ENCODE peak calls at places on chromosomes 7 and 10, in four cellular contexts. C, T, H and E are unnamed samples.

GRCh38 chr7:50304158-50304910 is at the start of gene IKZF1:
- DNase-seq in H (no peak), C (peak), T (peak), E (no peak)

GRCh38 chr10:50623299-50624153 is at the start of gene SGMS1:
- DNase-seq in C (peak), H (peak), T (peak), E (peak)

GRCh38 chr10:122154034-122154732 is 116.9 kb upstream of the BTBD16 start:
- DNase-seq in H (no peak), C (no peak), T (no peak), E (no peak)

GRCh38 chr7:79893991-79894390 is 240.6 kb upstream of the GNAI1 start:
- DNase-seq in H (no peak), C (no peak), T (no peak), E (no peak)

GRCh38 chr7:159094030-159094740 is 50.5 kb downstream of the VIPR2 start:
- DNase-seq in C (no peak), T (no peak), H (no peak), E (no peak)

GRCh38 chr7:107609861-107610260 is 29.8 kb downstream of the BCAP29 start:
- DNase-seq in H (no peak), C (no peak), T (peak), E (no peak)

GRCh38 chr10:36711371-36711770 is 414.0 kb upstream of the ANKRD30A start:
- DNase-seq in T (no peak), H (no peak), C (no peak), E (no peak)

GRCh38 chr10:8060010-8060703 is 5.7 kb downstream of the GATA3 start:
- DNase-seq in C (no peak), H (no peak), T (no peak), E (no peak)

GRCh38 chr10:78914502-78915330 is 154.1 kb upstream of the ZMIZ1 start:
- DNase-seq in T (no peak), H (no peak), C (no peak), E (no peak)

GRCh38 chr7:122482212-122482611 is 177.7 kb upstream of the FEZF1 start:
- DNase-seq in H (no peak), T (no peak), C (no peak), E (no peak)

GRCh38 chr7:36207451-36208291 is 54.6 kb downstream of the EEPD1 start:
- DNase-seq in H (no peak), C (no peak), T (peak), E (peak)

DNA sequence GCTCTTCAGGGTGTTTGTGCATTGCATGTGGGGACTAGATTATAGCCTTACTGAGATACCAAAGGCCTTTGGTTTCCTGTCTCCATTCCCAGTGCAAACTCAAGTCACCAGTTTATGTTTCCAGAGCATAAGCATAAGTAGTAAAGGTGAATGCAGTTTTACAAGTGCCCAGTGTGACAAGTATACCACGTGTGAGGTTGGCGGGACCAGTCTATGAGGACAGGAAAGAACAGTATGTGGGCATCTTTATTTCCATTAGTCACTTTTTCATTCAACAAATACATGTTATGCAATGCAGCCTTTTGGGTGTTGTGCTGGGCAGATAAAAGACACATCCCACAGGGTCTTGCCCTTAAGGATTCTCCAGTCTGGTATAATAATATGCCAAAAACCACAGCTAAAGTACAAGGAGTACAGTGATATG is 146.5 kb downstream of the ARID5B start:
- DNase-seq in H (no peak), C (no peak), T (no peak), E (peak)
- TF ChIP-seq ELF1 in H (no peak), C (no peak), T (no peak), E (no peak)

GRCh38 chr10:31961675-31962074 is 33.0 kb upstream of the ARHGAP12 start:
- DNase-seq in C (no peak), T (no peak), H (no peak), E (no peak)

GRCh38 chr10:31962826-31963597 is 34.4 kb upstream of the ARHGAP12 start:
- DNase-seq in C (no peak), H (no peak), T (no peak), E (no peak)

GRCh38 chr10:31963598-31963980 is 35.0 kb upstream of the ARHGAP12 start:
- DNase-seq in T (no peak), H (no peak), C (no peak), E (no peak)

GRCh38 chr10:31959461-31960173 is 31.0 kb upstream of the ARHGAP12 start:
- DNase-seq in T (no peak), C (no peak), H (no peak), E (peak)

GRCh38 chr10:31961264-31961663 is 32.6 kb upstream of the ARHGAP12 start:
- DNase-seq in C (no peak), H (no peak), T (no peak), E (no peak)
- TF ChIP-seq RAD21 in C (no peak), H (no peak), T (no peak), E (no peak)

DNA sequence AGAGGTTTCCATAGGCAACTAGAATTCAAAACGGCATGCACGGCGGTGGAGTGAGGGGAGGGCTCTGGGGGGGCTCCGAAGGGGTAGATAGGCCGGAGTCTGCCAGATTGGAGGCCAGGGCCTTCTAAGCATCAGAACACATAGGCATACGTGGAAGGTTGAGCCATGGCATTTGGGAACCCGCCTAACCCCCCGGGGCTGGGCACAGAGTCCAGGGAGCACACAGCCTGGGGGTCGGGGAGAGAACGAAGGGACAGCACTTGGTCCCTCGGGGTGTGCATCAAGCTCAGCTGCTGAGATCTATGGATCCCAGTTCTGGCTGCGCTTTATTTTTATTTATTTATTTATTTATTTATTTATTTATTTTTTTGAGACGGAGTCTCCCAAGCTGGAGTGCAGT is 89.4 kb upstream of the TNS3 start:
- DNase-seq in T (no peak), C (no peak), H (no peak), E (no peak)
- H3K4me3 ChIP-seq in T (no peak), C (no peak), H (no peak), E (no peak)

DNA sequence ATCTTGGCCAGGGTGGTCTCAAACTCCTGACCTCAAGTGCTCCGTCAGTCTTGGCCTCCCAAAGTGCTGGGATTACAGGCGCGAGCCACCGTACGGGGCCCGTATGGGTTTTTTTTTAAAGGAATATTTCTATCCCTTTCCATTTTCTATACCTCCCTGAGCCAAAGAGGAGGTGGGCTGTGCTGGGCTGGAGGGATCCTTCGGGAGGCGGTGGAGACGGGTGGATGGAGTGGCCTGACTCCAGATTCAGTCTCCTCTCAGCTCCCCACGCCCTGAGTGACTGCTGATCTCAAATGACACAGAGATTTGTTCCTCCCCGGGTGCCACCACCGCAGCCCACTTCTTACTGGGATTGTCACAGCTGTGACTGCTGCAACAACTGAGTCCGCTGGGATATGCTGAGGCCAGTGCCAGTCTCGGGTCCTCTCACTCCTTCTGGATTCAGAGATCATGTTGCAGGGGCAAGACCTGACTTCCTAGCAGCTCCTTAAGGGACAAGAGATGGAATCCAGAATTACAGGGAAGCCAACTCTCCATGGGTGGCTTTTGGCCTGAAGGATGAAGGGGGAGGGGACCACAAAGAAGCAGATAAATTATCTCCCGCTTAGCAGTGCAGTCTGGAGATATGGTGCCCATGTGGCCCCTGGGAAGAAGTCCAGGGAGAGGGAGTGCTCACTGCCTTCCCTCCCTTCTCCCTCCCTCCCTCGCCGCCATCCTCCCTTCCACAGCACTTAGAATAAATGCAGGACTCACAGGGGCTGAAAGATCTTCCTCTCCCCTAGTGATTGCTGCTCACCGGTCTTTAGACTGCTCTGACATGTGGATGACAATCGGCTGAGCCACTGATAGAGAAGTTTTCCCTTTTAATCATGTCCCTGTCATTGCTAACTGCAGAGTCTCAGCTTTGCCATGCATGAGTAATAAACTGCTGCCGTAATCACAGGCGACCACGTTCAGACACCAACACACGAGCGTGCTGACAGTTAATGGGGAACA is 14.3 kb downstream of the GALNT17 start:
- DNase-seq in C (no peak), T (no peak), H (no peak), E (no peak)
- TF ChIP-seq ELF1 in C (no peak), T (no peak), H (no peak), E (no peak)

DNA sequence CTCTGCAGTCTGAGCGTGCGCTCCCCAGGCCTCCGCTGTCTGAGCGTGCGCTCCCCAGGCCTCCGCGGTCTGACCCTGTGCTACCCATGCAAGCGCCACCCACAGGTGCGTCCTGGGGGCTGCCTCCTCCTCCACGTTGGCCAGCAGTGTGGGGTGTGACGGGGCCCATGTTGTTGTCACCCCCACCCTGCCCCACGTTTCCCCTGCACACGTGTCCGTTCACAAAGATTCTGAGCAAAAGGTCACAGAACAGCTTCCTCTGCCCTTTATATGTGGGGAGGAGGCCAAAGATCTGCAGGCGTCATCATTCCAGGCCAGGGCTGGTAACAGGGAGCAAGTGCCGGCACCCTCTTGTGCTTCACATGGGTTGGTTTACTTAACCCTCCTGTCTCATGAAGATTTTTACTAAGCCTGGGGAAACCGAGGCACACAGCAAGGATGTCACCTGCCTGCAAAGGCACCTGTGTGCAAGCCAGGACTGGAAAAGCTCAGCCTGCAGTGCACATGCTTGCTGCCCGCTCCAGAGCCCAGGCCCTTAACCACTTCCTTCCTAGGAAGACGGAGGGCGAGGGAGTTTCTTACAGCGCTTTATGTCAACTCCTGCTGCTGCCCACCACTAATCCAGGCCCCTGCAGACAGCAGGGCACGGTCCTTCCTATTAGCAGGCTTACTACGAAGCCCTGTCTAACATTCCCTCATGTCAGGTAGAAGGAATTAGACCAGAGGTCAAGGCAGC is 4.8 kb downstream of the GPR146 start:
- DNase-seq in T (no peak), C (no peak), H (no peak), E (no peak)
- TF ChIP-seq RAD21 in T (no peak), C (no peak), H (no peak), E (no peak)

DNA sequence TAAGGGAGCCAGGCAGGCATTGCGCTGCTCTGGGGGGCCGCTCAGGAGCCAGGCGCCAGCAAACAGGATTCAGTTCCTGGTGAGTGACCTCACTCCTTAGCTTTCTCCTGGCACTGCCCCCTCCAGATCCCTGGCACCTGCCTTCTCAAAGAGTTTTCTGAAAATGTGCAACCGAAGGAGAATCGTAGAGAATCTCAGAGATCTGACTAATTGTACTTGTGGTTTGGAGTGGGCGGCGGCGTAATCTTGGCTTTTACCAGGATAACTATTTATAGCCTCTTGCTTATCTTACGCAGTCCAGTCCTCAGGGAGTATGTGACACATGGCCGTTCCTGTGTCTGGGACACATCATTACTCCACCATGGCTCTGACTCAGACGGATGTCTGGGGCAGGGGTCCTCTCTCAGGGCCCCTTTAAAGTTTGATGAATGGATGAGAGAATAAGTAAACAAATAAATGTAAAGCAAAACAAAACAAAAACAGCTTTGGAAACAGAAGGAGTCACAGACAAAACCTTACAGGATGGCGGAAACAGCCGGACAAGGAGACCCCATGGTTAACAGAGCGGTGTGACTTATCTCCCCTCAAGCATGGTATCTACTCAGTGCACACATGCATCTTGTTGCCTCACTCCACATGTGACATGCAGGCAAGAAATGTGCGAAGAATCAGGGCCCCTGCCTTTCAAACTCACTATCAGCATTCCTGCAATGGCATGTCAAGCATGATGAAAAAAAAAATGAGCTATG is 99.7 kb downstream of the TNS3 start:
- DNase-seq in T (peak), C (peak), H (no peak), E (no peak)
- H3K4me3 ChIP-seq in T (peak), C (no peak), H (no peak), E (no peak)

GRCh38 chr10:18446205-18446604 is 205.2 kb downstream of the NSUN6 start:
- DNase-seq in C (no peak), T (no peak), H (no peak), E (no peak)
- TF ChIP-seq ELF1 in C (no peak), T (no peak), H (no peak), E (no peak)

DNA sequence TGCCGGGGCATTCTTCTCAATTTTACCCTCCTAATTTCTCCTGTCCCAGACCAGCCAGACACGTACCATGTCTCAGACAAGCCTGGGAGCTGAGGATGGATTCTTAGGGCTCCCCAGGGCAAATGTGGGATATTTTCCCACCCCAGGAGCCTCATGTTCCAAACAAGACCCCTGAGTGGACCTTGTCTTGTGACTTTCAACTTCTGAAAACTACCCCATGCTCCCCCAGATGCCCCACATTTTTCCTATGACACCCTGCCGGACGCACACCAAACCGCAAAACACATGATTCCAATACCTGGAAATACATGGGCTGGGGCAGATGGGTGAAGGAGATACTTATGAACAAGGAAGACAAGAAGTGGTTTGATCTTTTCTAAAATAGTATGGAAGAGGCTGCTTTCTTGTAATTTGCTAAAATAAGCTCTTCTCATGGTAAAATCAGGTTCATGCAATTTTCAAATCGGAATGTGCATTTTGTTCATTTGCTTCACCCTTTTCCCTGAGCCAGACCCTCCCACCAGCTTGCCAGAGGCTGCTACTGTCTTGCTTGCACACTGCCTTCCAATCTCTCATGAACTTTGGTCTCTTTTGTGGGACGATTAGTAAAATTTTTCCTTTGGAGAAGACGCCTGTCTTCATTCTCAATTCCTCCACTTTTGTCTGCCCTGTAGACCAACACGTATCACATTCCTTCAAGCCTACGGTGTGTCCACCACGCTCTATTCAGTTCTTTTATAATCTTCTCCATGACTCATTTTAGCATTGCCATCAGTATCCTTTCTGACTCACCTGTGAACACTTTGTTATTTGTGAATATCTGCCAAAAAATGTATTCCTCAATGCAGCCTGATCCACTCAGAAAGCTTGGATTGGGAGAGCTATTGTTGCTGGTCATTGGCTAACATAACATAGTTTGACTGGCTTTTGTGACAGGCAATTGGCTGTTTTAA is 1.1 kb downstream of the GIMAP5 start:
- DNase-seq in C (no peak), H (peak), T (no peak), E (no peak)
- TF ChIP-seq RAD21 in C (no peak), H (no peak), T (no peak), E (no peak)

DNA sequence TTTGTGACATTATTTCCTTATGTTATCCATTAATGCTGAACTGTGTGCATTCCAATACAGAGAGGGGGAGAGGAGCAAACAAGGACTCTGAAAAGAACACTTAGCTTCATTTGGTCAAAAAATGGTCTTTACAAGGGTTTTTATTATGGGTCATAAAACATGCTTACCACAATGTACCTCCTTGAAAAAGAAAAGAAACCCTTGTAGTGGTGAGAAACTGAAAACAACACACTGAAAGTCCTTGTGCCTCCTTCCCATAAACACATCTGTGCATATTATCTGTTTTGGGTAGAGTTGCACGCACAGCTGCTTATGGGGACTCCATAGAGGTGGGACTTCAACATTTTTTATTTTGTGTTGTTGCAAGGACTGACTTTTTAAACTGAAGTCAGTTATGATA is 98.7 kb downstream of the CDK6 start:
- DNase-seq in T (no peak), C (no peak), H (no peak), E (no peak)
- H3K4me3 ChIP-seq in T (no peak), C (no peak), H (no peak), E (no peak)